ENCODE peak calls at places on chromosome 22, in nine cellular contexts. O, K, Q, Z, I, S, Y, W and R are unnamed samples.

GRCh38 chr22:30609260-30610185 is 2.5 kb downstream of the TCN2 start:
- DNase-seq in O (peak), K (peak), Q (no peak), Z (no peak), I (peak), S (peak), Y (peak), W (peak), R (peak)

GRCh38 chr22:41240377-41241132 is at the start of gene CHADL:
- DNase-seq in O (no peak), K (no peak), Q (no peak), Z (no peak), I (no peak), S (no peak), Y (no peak), W (no peak), R (no peak)

GRCh38 chr22:44538518-44539315 is 40.7 kb upstream of the RTL6 start:
- DNase-seq in O (no peak), K (no peak), Q (no peak), Z (no peak), I (no peak), S (no peak), Y (no peak), W (no peak), R (no peak)

GRCh38 chr22:49825944-49826602 is 1.6 kb downstream of the BRD1 start:
- DNase-seq in O (no peak), K (peak), Q (no peak), Z (peak), I (no peak), S (peak), Y (peak), W (peak), R (no peak)

GRCh38 chr22:42769574-42770447 is 49.1 kb upstream of the A4GALT start:
- DNase-seq in O (peak), K (peak), Q (no peak), Z (peak), I (peak), S (peak), Y (no peak), W (peak), R (peak)

GRCh38 chr22:43862074-43862881 is at the start of gene SULT4A1:
- DNase-seq in O (no peak), K (peak), Q (peak), Z (no peak), I (no peak), S (no peak), Y (no peak), W (no peak), R (no peak)

GRCh38 chr22:41052661-41053490 is 39.5 kb upstream of the EP300 start:
- DNase-seq in O (peak), K (peak), Q (no peak), Z (no peak), I (no peak), S (no peak), Y (peak), W (no peak), R (no peak)

GRCh38 chr22:47768027-47768426 is 1005.6 kb downstream of the TBC1D22A start:
- DNase-seq in O (no peak), K (no peak), Q (no peak), Z (no peak), I (no peak), S (no peak), Y (no peak), W (no peak), R (no peak)

GRCh38 chr22:24592144-24592845 is 578 bp downstream of the LRRC75B start:
- DNase-seq in O (no peak), K (no peak), Q (no peak), Z (no peak), I (no peak), S (peak), Y (no peak), W (no peak), R (no peak)

GRCh38 chr22:38766076-38766777 is 10.4 kb upstream of the SUN2 start:
- DNase-seq in O (no peak), K (peak), Q (no peak), Z (peak), I (peak), S (peak), Y (peak), W (peak), R (no peak)

GRCh38 chr22:46963672-46964545 is 201.5 kb downstream of the TBC1D22A start:
- DNase-seq in O (no peak), K (no peak), Q (no peak), Z (no peak), I (no peak), S (no peak), Y (no peak), W (no peak), R (no peak)

GRCh38 chr22:49966716-49967332 is 6.3 kb downstream of the PIM3 start:
- DNase-seq in O (no peak), K (peak), Q (no peak), Z (peak), I (peak), S (no peak), Y (no peak), W (peak), R (no peak)

GRCh38 chr22:20406686-20407408 is 12.9 kb downstream of the ZNF74 start:
- DNase-seq in O (no peak), K (no peak), Q (no peak), Z (no peak), I (no peak), S (no peak), Y (no peak), W (no peak), R (no peak)

GRCh38 chr22:48104786-48105185 is 1342.3 kb downstream of the TBC1D22A start:
- DNase-seq in O (no peak), K (no peak), Q (no peak), Z (no peak), I (no peak), S (no peak), Y (no peak), W (no peak), R (no peak)

GRCh38 chr22:39231197-39231950 is 13.4 kb downstream of the PDGFB start:
- DNase-seq in O (no peak), K (no peak), Q (no peak), Z (no peak), I (no peak), S (no peak), Y (no peak), W (no peak), R (no peak)

GRCh38 chr22:49934891-49935557 is 16.6 kb downstream of the CRELD2 start:
- DNase-seq in O (no peak), K (peak), Q (no peak), Z (peak), I (peak), S (peak), Y (no peak), W (peak), R (peak)

GRCh38 chr22:46881373-46882118 is 119.1 kb downstream of the TBC1D22A start:
- DNase-seq in O (no peak), K (no peak), Q (no peak), Z (no peak), I (no peak), S (no peak), Y (peak), W (no peak), R (no peak)

GRCh38 chr22:30605449-30606110 is 1.4 kb upstream of the TCN2 start:
- DNase-seq in O (no peak), K (peak), Q (no peak), Z (peak), I (peak), S (peak), Y (peak), W (peak), R (no peak)

GRCh38 chr22:19753996-19754700 is 6.4 kb upstream of the TBX1 start:
- DNase-seq in O (no peak), K (no peak), Q (no peak), Z (no peak), I (no peak), S (no peak), Y (no peak), W (no peak), R (no peak)

GRCh38 chr22:46734830-46735453 is 3.1 kb downstream of the CERK start:
- DNase-seq in O (no peak), K (no peak), Q (no peak), Z (peak), I (no peak), S (no peak), Y (no peak), W (peak), R (no peak)

GRCh38 chr22:22075382-22076163 is 93.0 kb upstream of the TOP3B start:
- DNase-seq in O (no peak), K (no peak), Q (no peak), Z (no peak), I (no peak), S (no peak), Y (no peak), W (no peak), R (no peak)

GRCh38 chr22:19056951-19057401 is 65.2 kb downstream of the DGCR2 start:
- DNase-seq in O (no peak), K (no peak), Q (no peak), Z (no peak), I (no peak), S (no peak), Y (no peak), W (no peak), R (no peak)

GRCh38 chr22:50202130-50202671 is 1.4 kb downstream of the SELENOO start:
- DNase-seq in O (no peak), K (no peak), Q (no peak), Z (no peak), I (no peak), S (no peak), Y (no peak), W (no peak), R (no peak)

GRCh38 chr22:45312856-45313255 is 3.1 kb downstream of the FAM118A start:
- DNase-seq in O (no peak), K (no peak), Q (no peak), Z (no peak), I (no peak), S (no peak), Y (no peak), W (no peak), R (no peak)

GRCh38 chr22:39732625-39733024 is 160.9 kb downstream of the ENTHD1 start:
- DNase-seq in O (no peak), K (no peak), Q (no peak), Z (no peak), I (no peak), S (no peak), Y (no peak), W (no peak), R (no peak)

GRCh38 chr22:23704062-23704461 is 13.2 kb downstream of the RGL4 start:
- DNase-seq in O (no peak), K (no peak), Q (no peak), Z (no peak), I (no peak), S (no peak), Y (no peak), W (no peak), R (no peak)

GRCh38 chr22:43205261-43205691 is 18.3 kb upstream of the TTLL12 start:
- DNase-seq in O (no peak), K (no peak), Q (no peak), Z (no peak), I (no peak), S (no peak), Y (no peak), W (no peak), R (no peak)

GRCh38 chr22:49576241-49577141 is 251.2 kb downstream of the BRD1 start:
- DNase-seq in O (no peak), K (no peak), Q (no peak), Z (no peak), I (no peak), S (no peak), Y (no peak), W (no peak), R (no peak)

GRCh38 chr22:42881982-42882656 is 25.0 kb upstream of the ARFGAP3 start:
- DNase-seq in O (no peak), K (no peak), Q (no peak), Z (no peak), I (peak), S (no peak), Y (no peak), W (no peak), R (no peak)

DNA sequence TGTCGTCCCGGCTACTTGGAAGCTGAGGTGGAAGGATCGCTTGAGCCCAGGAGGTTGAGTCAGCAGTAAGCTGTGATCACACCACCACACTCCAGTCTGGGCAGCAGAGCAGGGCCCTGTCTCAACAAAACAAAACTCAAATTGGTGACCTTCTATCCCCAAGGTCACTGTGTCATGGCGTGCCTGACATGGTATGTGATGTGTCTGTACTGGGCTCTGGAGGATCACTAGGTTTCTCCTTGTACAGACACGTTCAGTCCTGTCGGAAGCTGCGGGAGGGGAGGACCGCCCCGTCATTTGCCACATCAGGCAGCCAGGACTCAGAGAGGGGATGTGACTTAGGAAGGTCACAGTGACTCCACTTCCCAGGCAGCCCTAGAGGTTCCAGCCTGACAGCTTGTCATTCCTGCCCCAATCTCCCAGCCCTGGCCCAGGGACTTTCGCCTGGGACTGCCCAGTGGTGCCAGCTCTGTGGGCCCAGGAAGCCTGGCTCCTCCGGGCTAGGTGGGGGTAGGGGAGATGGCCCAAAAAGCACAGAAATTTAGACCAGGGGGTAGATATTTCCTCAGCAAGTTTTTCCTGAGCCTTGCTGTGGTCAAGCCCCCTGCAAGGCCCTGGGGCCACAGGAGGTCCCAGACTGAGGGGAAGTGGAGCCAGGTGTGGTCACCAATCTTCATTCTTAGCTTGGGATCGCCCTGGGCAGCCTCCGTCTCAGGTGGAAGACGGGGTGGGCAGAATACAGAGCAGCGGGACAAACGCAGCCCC is 53.2 kb downstream of the TRIOBP start:
- DNase-seq in O (no peak), K (peak), Q (no peak), Z (no peak), I (no peak), S (no peak), Y (no peak), W (no peak), R (no peak)
- TF ChIP-seq CTCF in O (no peak), K (no peak), Q (no peak), Z (no peak), I (no peak), S (no peak), Y (no peak), W (no peak), R (no peak)

GRCh38 chr22:32103648-32104326 is 55.3 kb downstream of the C22orf42 start:
- DNase-seq in O (no peak), K (peak), Q (no peak), Z (no peak), I (no peak), S (no peak), Y (peak), W (peak), R (no peak)
- TF ChIP-seq CTCF in O (no peak), K (peak), Q (peak), Z (peak), I (peak), S (peak), Y (peak), W (peak), R (no peak)

GRCh38 chr22:26942301-26942927 is 285.0 kb downstream of the MIAT start:
- DNase-seq in O (no peak), K (no peak), Q (no peak), Z (no peak), I (no peak), S (no peak), Y (no peak), W (no peak), R (no peak)

GRCh38 chr22:26939466-26939865 is 282.1 kb downstream of the MIAT start:
- DNase-seq in O (no peak), K (no peak), Q (no peak), Z (no peak), I (no peak), S (no peak), Y (no peak), W (no peak), R (no peak)

GRCh38 chr22:26937213-26937612 is 279.8 kb downstream of the MIAT start:
- DNase-seq in O (no peak), K (no peak), Q (no peak), Z (no peak), I (no peak), S (no peak), Y (no peak), W (no peak), R (no peak)
- TF ChIP-seq CTCF in O (no peak), K (no peak), Q (peak), Z (no peak), I (no peak), S (no peak), Y (peak), W (peak), R (no peak)

GRCh38 chr22:29470159-29470855 is 9.7 kb upstream of the NEFH start:
- DNase-seq in O (no peak), K (peak), Q (peak), Z (peak), I (peak), S (peak), Y (no peak), W (peak), R (no peak)
- TF ChIP-seq CTCF in O (peak), K (peak), Q (peak), Z (peak), I (peak), S (peak), Y (peak), W (peak), R (peak)

GRCh38 chr22:27405672-27406388 is 395.7 kb downstream of the MN1 start:
- DNase-seq in O (no peak), K (peak), Q (no peak), Z (no peak), I (peak), S (peak), Y (peak), W (peak), R (no peak)
- TF ChIP-seq CTCF in O (peak), K (peak), Q (peak), Z (peak), I (peak), S (peak), Y (peak), W (peak), R (peak)

GRCh38 chr22:35329114-35329847 is 29.6 kb downstream of the TOM1 start:
- DNase-seq in O (no peak), K (no peak), Q (no peak), Z (no peak), I (no peak), S (no peak), Y (peak), W (peak), R (no peak)
- TF ChIP-seq CTCF in O (no peak), K (no peak), Q (no peak), Z (peak), I (no peak), S (no peak), Y (peak), W (no peak), R (no peak)

GRCh38 chr22:36368359-36368983 is 19.3 kb downstream of the MYH9 start:
- DNase-seq in O (peak), K (peak), Q (no peak), Z (no peak), I (no peak), S (peak), Y (peak), W (no peak), R (no peak)
- TF ChIP-seq CTCF in O (no peak), K (peak), Q (no peak), Z (peak), I (no peak), S (no peak), Y (peak), W (no peak), R (no peak)